ENCODE peak calls at places on chromosomes 11 and 22, in seven cellular contexts. X is Panc1, F is sigmoid colon, T is stomach, N is transverse colon, Q is GM23338, P is HCT116. G is an unnamed sample.
A peak's percentile ranks its signal among the peaks of the same experiment; 100 is the strongest.

GRCh38 chr22:37566903-37567798 is 6.9 kb downstream of the CDC42EP1 start:
- DNase-seq in X (no peak), F (peak; percentile 88), T (peak; percentile 96), N (peak; percentile 95), Q (peak; percentile 93), P (peak; percentile 84), G (peak; percentile 94)

GRCh38 chr22:44721206-44721605 is 19.2 kb downstream of the PRR5 start:
- DNase-seq in X (no peak), F (no peak), T (no peak), N (no peak), Q (peak; percentile 65), P (no peak), G (no peak)

GRCh38 chr11:1391165-1392010 is 1.7 kb downstream of the BRSK2 start:
- DNase-seq in X (no peak), F (no peak), T (no peak), N (no peak), Q (peak; percentile 69), P (no peak), G (peak; percentile 69)

GRCh38 chr11:1224491-1225385 is 1.9 kb downstream of the MUC5B start:
- DNase-seq in X (no peak), F (peak; percentile 39), T (no peak), N (peak; percentile 81), Q (peak; percentile 47), P (no peak), G (peak; percentile 62)

GRCh38 chr11:112128483-112129121 is 35.3 kb downstream of the IL18 start:
- DNase-seq in X (no peak), F (peak; percentile 68), T (peak; percentile 39), N (peak; percentile 90), Q (no peak), P (peak; percentile 87), G (no peak)

GRCh38 chr22:23408321-23408720 is 171.8 kb downstream of the IGLL1 start:
- DNase-seq in X (no peak), F (no peak), T (no peak), N (no peak), Q (no peak), P (no peak), G (no peak)

GRCh38 chr22:22692707-22693530 is 48.5 kb downstream of the GGTLC2 start:
- DNase-seq in X (no peak), F (peak; percentile 48), T (peak; percentile 75), N (peak; percentile 84), Q (peak; percentile 86), P (no peak), G (peak; percentile 33)

GRCh38 chr11:86062719-86063118 is 6.2 kb downstream of the PICALM start:
- DNase-seq in X (no peak), F (no peak), T (no peak), N (no peak), Q (peak; percentile 30), P (no peak), G (no peak)

GRCh38 chr11:65375012-65375411 is 7.4 kb downstream of the SLC25A45 start:
- DNase-seq in X (no peak), F (no peak), T (no peak), N (peak; percentile 56), Q (no peak), P (no peak), G (no peak)

GRCh38 chr11:1749020-1749758 is 1.2 kb downstream of the IFITM10 start:
- DNase-seq in X (no peak), F (no peak), T (no peak), N (peak; percentile 9), Q (peak; percentile 52), P (no peak), G (no peak)

GRCh38 chr11:124194696-124195418 is 11.7 kb downstream of the OR10D3 start:
- DNase-seq in X (peak; percentile 33), F (no peak), T (peak; percentile 39), N (peak; percentile 65), Q (peak; percentile 80), P (peak; percentile 57), G (peak; percentile 60)

GRCh38 chr11:111586305-111586915 is 15.8 kb upstream of the SIK2 start:
- DNase-seq in X (peak; percentile 42), F (no peak), T (peak; percentile 44), N (no peak), Q (peak; percentile 87), P (peak; percentile 55), G (no peak)

GRCh38 chr11:36899796-36900195 is 301.8 kb upstream of the RAG2 start:
- DNase-seq in X (no peak), F (no peak), T (no peak), N (no peak), Q (no peak), P (no peak), G (no peak)

GRCh38 chr22:50274311-50274710 is 4.1 kb upstream of the MAPK11 start:
- DNase-seq in X (no peak), F (no peak), T (peak; percentile 66), N (peak; percentile 66), Q (peak; percentile 60), P (no peak), G (no peak)

GRCh38 chr11:1927151-1928037 is 7.9 kb downstream of the TNNT3 start:
- DNase-seq in X (no peak), F (no peak), T (no peak), N (no peak), Q (no peak), P (no peak), G (no peak)

GRCh38 chr11:35324981-35325380 is 94.4 kb downstream of the SLC1A2 start:
- DNase-seq in X (no peak), F (no peak), T (no peak), N (no peak), Q (no peak), P (no peak), G (no peak)

GRCh38 chr11:126172596-126173038 is 38.8 kb downstream of the RPUSD4 start:
- DNase-seq in X (no peak), F (no peak), T (no peak), N (no peak), Q (no peak), P (no peak), G (no peak)

GRCh38 chr11:34667810-34668582 is 47.1 kb downstream of the EHF start:
- DNase-seq in X (no peak), F (no peak), T (no peak), N (no peak), Q (no peak), P (no peak), G (no peak)

GRCh38 chr11:76604652-76605241 is 65.8 kb downstream of the LRRC32 start:
- DNase-seq in X (no peak), F (peak; percentile 91), T (peak; percentile 79), N (peak; percentile 44), Q (no peak), P (no peak), G (no peak)
- TF ChIP-seq POLR2AphosphoS5 in X (no peak), F (peak; percentile 6), T (peak; percentile 4), N (no peak), Q (no peak), P (no peak), G (no peak)

DNA sequence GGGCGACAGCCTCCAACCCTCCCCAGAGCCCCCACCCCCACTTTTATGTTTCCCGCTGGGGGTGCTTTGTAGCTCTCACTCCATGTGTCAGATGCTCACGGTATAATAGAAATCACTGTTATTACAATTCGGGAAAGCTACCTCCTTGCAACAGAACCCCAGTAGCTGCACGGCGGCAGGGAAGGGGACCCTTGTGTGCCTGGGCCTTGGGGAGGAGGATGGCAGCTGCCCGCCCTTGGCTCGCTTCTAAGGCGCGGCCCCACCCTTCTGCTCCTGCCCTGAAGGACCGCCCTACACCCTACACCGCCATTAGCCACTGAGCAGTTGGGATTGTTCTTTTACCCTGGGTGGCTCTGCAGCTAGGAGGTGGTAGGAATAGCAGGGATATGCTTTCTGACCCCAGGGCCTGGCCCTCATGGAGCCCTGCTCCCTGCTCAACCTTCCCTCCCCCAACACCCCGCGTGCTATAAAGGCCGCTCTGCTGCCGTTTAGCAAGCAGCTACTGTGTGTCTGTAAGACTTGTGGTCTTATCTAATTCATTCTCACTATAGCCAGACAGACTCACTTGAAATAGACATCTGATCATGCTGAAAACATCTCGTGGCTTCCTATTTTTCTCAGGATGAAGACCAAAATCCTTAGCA is 219.7 kb downstream of the CEP164 start:
- DNase-seq in X (no peak), F (no peak), T (no peak), N (no peak), Q (peak; percentile 43), P (no peak), G (no peak)
- H3K27ac ChIP-seq in X (no peak overlapping the region), F (no peak overlapping the region), T (no peak overlapping the region), N (no peak overlapping the region), Q (no peak overlapping the region), P (no peak overlapping the region), G (no peak overlapping the region)

DNA sequence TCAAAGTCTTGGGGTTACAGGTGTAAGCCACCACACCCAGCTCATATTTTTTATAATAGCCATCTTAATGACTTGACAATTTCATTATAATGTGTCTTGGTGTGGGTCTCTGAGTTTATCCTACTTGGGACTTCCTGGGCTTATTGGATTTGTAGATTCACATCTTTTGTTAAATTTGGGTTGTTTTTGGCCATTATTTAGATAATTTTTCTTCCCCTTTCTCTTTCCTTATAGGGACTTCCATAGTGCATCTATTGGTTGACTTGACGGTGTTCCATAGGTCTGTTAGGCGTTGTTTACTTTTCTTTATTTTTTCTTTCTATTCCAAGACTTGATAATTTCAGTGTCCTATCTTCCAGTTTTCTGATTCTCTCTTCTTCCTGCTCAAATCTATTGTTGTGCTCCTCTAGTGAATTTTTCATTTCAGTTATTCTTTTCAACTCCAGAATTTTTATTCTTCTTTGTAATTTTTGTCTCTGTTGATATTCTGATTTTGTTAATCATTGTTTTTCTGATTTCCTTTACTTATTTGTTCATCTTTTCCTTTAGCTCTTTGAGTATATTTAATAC is 45.6 kb downstream of the RRM1 start:
- DNase-seq in X (no peak), F (no peak), T (no peak), N (no peak), Q (no peak), P (no peak), G (no peak)
- H3K4me3 ChIP-seq in X (no peak overlapping the region), F (no peak overlapping the region), T (no peak overlapping the region), N (no peak overlapping the region), Q (no peak overlapping the region), P (no peak overlapping the region), G (no peak overlapping the region)

GRCh38 chr11:91792779-91793262 is 431.8 kb upstream of the FAT3 start:
- DNase-seq in X (no peak), F (no peak), T (no peak), N (no peak), Q (no peak), P (no peak), G (no peak)
- TF ChIP-seq POLR2AphosphoS5 in X (no peak), F (no peak), T (no peak), N (no peak), Q (no peak), P (no peak), G (no peak)

GRCh38 chr11:119907122-119907933 is 178.3 kb upstream of the NECTIN1 start:
- DNase-seq in X (no peak), F (no peak), T (peak; percentile 90), N (peak; percentile 82), Q (no peak), P (no peak), G (peak; percentile 40)
- H3K27ac ChIP-seq in X (no peak overlapping the region), F (no peak overlapping the region), T (peak overlapping the region; percentile 88), N (peak overlapping the region; percentile 86), Q (no peak overlapping the region), P (no peak overlapping the region), G (peak overlapping the region; percentile 46)

GRCh38 chr22:40533712-40534378 is 102.7 kb downstream of the MRTFA start:
- DNase-seq in X (no peak), F (no peak), T (no peak), N (peak; percentile 19), Q (peak; percentile 66), P (no peak), G (no peak)
- H3K4me3 ChIP-seq in X (peak overlapping the region; percentile 33), F (no peak overlapping the region), T (peak overlapping the region; percentile 18), N (peak overlapping the region; percentile 0), Q (peak overlapping the region; percentile 34), P (no peak overlapping the region), G (no peak overlapping the region)

GRCh38 chr22:46935506-46936377 is 173.3 kb downstream of the TBC1D22A start:
- DNase-seq in X (no peak), F (no peak), T (no peak), N (peak; percentile 66), Q (no peak), P (no peak), G (no peak)
- TF ChIP-seq POLR2AphosphoS5 in X (no peak), F (no peak), T (no peak), N (no peak), Q (no peak), P (no peak), G (no peak)